ENCODE peak calls at places on chromosomes 2 and 18, in five cellular contexts. N is activated CD8-positive, alpha-beta T cell treated with anti-CD3 and anti-CD28 coated beads for 36 hours; Y is MCF 10A; G is uterus; R is osteocyte. J is an unnamed sample.

GRCh38 chr2:64331430-64331700 is 122.6 kb upstream of the LGALSL start:
- DNase-seq in R (no peak), N (no peak), Y (no peak), G (no peak), J (no peak)

GRCh38 chr2:96685592-96686459 is 43.3 kb downstream of the FER1L5 start:
- DNase-seq in G (no peak), N (no peak), Y (no peak), R (no peak), J (peak)

GRCh38 chr2:145091967-145092366 is 572.0 kb upstream of the ZEB2 start:
- DNase-seq in R (no peak), N (no peak), G (no peak), Y (peak), J (no peak)

GRCh38 chr2:62382757-62383156 is 123.2 kb downstream of the TMEM17 start:
- DNase-seq in G (no peak), N (no peak), R (no peak), Y (no peak), J (peak)

GRCh38 chr2:36562245-36562644 is 35.7 kb downstream of the FEZ2 start:
- DNase-seq in R (no peak), N (no peak), Y (no peak), G (no peak), J (peak)

GRCh38 chr2:61157371-61158003 is 4.5 kb upstream of the C2orf74 start:
- DNase-seq in Y (no peak), N (no peak), R (no peak), G (no peak), J (no peak)

GRCh38 chr18:49652841-49653240 is 91.0 kb downstream of the LIPG start:
- DNase-seq in R (no peak), N (no peak), G (no peak), Y (no peak), J (no peak)

GRCh38 chr2:209596275-209596674 is 172.4 kb downstream of the MAP2 start:
- DNase-seq in G (no peak), N (no peak), R (no peak), Y (no peak), J (peak)

GRCh38 chr2:238260879-238261278 is 21.0 kb upstream of the HES6 start:
- DNase-seq in G (no peak), N (no peak), Y (no peak), R (no peak), J (no peak)

DNA sequence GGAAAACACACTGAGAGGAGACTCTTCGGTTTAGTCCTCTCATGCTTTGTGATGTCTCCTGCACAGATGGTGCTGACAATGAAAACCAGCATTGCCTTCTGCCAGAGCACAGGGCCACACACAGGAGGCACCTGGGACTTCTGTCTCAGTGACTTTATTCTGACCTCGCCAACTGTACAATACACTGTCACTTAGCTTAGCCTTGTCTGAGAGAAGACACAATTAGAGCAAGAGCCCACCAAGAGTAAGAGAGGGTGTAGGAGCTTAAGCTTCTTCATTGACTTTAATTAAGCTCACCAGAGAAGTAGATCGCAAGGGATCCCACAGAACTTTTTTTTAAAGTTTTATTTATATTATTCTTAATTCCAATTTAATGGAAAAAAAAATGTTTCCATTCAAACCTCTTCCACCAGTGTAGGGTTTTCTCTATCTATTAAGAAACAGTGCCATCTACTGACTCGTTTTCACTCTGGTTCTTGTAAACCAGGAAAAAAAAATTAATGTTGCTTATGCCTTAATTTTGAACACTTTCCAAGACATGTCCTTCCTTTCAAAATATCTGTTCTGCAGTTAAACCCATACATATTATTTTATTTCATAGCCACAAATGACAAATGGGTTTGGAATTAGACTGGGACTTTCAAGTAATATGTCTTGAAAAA is 42.4 kb upstream of the DDX18 start:
- DNase-seq in G (no peak), R (no peak), Y (peak), N (no peak), J (peak)
- TF ChIP-seq CTCF in G (no peak), R (peak), Y (peak), N (peak), J (peak)

GRCh38 chr18:21134895-21135294 is 23.3 kb upstream of the ROCK1 start:
- DNase-seq in N (peak), G (no peak), R (no peak), Y (peak), J (peak)
- TF ChIP-seq CTCF in N (peak), G (no peak), R (peak), Y (peak), J (peak)

GRCh38 chr2:201451330-201452057 is at the start of the genes STRADB and TRAK2:
- DNase-seq in N (peak), Y (peak), R (peak), G (peak), J (peak)
- TF ChIP-seq CTCF in N (peak), Y (peak), R (peak), G (peak), J (peak)

DNA sequence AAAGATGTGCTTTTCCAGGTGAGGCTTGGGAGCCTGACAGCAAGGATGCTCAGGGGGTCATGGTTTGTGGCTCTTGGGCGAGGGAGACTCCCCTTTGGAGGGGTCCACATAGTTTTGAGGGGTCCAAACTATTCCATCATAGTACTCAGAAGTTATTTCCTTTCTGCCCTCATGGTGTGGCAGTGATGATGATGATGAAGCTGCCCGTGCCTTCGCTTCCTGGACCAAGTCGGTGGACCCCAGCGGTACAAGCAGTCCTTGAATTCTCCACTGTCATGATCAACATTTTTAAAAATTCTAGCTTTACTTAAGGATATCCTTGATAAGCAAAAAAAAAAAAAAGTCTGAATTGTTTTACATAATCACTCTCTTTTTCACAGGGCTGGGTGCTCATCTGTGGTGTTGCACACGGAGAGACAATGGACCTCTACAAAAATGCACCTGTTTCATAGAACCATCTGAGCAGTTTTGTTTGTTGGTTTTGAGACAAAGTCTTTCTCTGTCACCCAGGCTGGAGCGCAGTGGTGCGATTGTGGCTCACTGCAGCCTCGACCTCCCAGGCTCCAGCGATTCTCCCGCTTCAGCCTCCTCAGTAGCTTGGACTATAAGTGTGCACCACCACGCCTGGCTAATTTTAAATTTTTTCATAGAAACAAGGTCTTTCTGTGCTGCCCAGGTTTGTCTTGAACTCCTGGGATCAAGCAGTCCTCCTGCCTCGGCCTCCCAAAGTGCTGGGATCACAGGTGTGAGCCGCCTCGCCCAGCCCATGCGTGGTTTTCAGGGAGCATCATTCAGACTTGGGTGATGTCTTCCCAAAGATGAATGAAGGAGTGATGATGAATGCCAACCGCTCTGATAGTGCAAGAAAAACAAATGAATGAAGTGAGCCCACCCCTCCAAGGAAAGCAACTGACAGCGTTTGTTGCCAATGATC is 271.4 kb upstream of the HDAC4 start:
- DNase-seq in R (peak), G (no peak), N (no peak), Y (no peak), J (no peak)
- TF ChIP-seq CTCF in R (no peak), G (no peak), N (no peak), Y (no peak), J (no peak)